ENCODE peak calls at places on chromosomes 16 and 17, in seven cellular contexts. One of them, this sample, is unnamed.

GRCh38 chr17:45135978-45136791 is 698 bp downstream of the ACBD4 start:
- DNase-seq in CD4-positive, CD25-positive, alpha-beta regulatory T cell: no peak
- DNase-seq in mammary epithelial cell: no peak
- DNase-seq in upper lobe of left lung: no peak
- DNase-seq in sigmoid colon: no peak
- DNase-seq in left lung: no peak
- DNase-seq in thoracic aorta: no peak
- DNase-seq in this sample: no peak

GRCh38 chr16:30417447-30418349 is 10.3 kb downstream of the ZNF771 start:
- DNase-seq in sigmoid colon: peak; percentile 92
- DNase-seq in thoracic aorta: peak; percentile 15
- DNase-seq in upper lobe of left lung: peak; percentile 97
- DNase-seq in left lung: peak; percentile 91
- DNase-seq in CD4-positive, CD25-positive, alpha-beta regulatory T cell: peak; percentile 91
- DNase-seq in mammary epithelial cell: peak; percentile 92
- DNase-seq in this sample: no peak

GRCh38 chr16:80369559-80369958 is 171.2 kb upstream of the DYNLRB2 start:
- DNase-seq in mammary epithelial cell: peak; percentile 39
- DNase-seq in upper lobe of left lung: no peak
- DNase-seq in left lung: no peak
- DNase-seq in thoracic aorta: no peak
- DNase-seq in sigmoid colon: peak; percentile 73
- DNase-seq in CD4-positive, CD25-positive, alpha-beta regulatory T cell: no peak
- DNase-seq in this sample: no peak

GRCh38 chr16:30666681-30667080 is 8.4 kb downstream of the FBRS start:
- DNase-seq in left lung: no peak
- DNase-seq in thoracic aorta: no peak
- DNase-seq in upper lobe of left lung: no peak
- DNase-seq in mammary epithelial cell: no peak
- DNase-seq in sigmoid colon: no peak
- DNase-seq in CD4-positive, CD25-positive, alpha-beta regulatory T cell: no peak
- DNase-seq in this sample: no peak

GRCh38 chr17:70563301-70563820 is 394.0 kb downstream of the KCNJ2 start:
- DNase-seq in CD4-positive, CD25-positive, alpha-beta regulatory T cell: no peak
- DNase-seq in mammary epithelial cell: no peak
- DNase-seq in thoracic aorta: no peak
- DNase-seq in left lung: no peak
- DNase-seq in sigmoid colon: no peak
- DNase-seq in upper lobe of left lung: no peak
- DNase-seq in this sample: peak; percentile 6

GRCh38 chr17:1034652-1035210 is 37.8 kb downstream of the TIMM22 start:
- DNase-seq in thoracic aorta: no peak
- DNase-seq in sigmoid colon: no peak
- DNase-seq in left lung: no peak
- DNase-seq in mammary epithelial cell: no peak
- DNase-seq in CD4-positive, CD25-positive, alpha-beta regulatory T cell: no peak
- DNase-seq in upper lobe of left lung: peak; percentile 53
- DNase-seq in this sample: no peak

GRCh38 chr16:30982548-30983288 is 2.3 kb upstream of the HSD3B7 start:
- DNase-seq in upper lobe of left lung: no peak
- DNase-seq in sigmoid colon: no peak
- DNase-seq in mammary epithelial cell: peak; percentile 11
- DNase-seq in left lung: no peak
- DNase-seq in thoracic aorta: no peak
- DNase-seq in CD4-positive, CD25-positive, alpha-beta regulatory T cell: no peak
- DNase-seq in this sample: no peak

GRCh38 chr17:44911133-44912001 is 3.9 kb downstream of the GFAP start:
- DNase-seq in CD4-positive, CD25-positive, alpha-beta regulatory T cell: peak; percentile 41
- DNase-seq in left lung: peak; percentile 68
- DNase-seq in thoracic aorta: no peak
- DNase-seq in mammary epithelial cell: no peak
- DNase-seq in upper lobe of left lung: peak; percentile 88
- DNase-seq in sigmoid colon: peak; percentile 84
- DNase-seq in this sample: peak; percentile 46

DNA sequence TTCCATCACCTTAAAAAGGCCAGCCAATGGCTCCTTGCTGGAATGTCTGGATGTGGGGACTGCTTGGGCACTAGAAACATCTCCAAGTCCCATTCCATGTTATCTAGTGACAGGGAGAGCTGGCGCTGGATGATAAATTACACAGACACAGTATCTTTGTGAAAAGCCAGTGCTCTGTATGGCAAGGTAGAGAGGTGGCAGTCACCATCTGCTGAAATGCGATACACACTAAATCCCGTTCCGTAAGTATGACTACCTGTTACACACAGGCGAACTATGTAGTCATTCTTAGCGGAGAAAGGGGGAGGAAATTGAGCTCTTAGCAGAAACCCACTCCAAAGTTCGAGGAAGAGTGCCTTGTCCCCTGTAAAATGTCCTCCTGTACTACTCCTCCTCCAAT is 81.0 kb upstream of the MYOCD start:
- DNase-seq in sigmoid colon: no peak
- DNase-seq in upper lobe of left lung: no peak
- DNase-seq in thoracic aorta: no peak
- DNase-seq in CD4-positive, CD25-positive, alpha-beta regulatory T cell: no peak
- DNase-seq in left lung: no peak
- DNase-seq in mammary epithelial cell: no peak
- DNase-seq in this sample: no peak
- H3K4me3 ChIP-seq in sigmoid colon: no peak overlapping the region
- H3K4me3 ChIP-seq in upper lobe of left lung: no peak overlapping the region
- H3K4me3 ChIP-seq in thoracic aorta: no peak overlapping the region
- H3K4me3 ChIP-seq in CD4-positive, CD25-positive, alpha-beta regulatory T cell: no peak overlapping the region
- H3K4me3 ChIP-seq in left lung: no peak overlapping the region
- H3K4me3 ChIP-seq in mammary epithelial cell: no peak overlapping the region
- H3K4me3 ChIP-seq in this sample: no peak overlapping the region

DNA sequence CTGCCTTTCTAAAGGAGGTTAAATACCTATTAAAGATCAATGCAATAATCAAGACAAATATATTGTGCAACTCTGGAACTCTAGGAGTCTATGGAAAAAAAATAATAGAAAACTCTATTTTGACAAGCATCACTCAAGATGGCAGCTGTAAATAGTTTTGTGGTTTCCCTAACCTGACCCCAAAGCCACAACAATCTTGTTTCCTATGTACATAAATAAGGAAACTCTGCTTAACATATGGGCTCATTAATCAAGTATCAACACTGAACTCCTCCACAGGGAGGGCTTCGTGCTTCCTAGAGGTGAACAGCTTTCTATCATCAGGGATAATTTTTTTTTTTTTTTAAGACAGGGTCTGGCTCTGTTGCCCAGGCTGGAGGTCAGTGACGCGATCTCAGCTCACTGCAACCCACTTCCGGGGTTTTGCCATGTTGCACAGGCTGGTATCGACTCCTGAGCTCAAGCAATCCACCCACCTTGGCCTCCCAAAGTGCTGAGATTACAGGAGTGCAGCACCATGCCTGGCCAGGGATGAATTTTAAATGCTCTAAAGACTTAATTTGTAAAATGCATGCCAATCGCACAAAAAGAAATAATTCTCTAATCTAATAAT is 42.5 kb downstream of the ARHGAP17 start:
- DNase-seq in upper lobe of left lung: no peak
- DNase-seq in thoracic aorta: no peak
- DNase-seq in left lung: no peak
- DNase-seq in mammary epithelial cell: no peak
- DNase-seq in sigmoid colon: no peak
- DNase-seq in CD4-positive, CD25-positive, alpha-beta regulatory T cell: peak; percentile 38
- DNase-seq in this sample: no peak
- H3K36me3 ChIP-seq in upper lobe of left lung: peaks cover 35% of the 10 kb centered on the region
- H3K36me3 ChIP-seq in thoracic aorta: peaks cover 34% of the 10 kb centered on the region
- H3K36me3 ChIP-seq in left lung: no peaks in the 10 kb centered on the region
- H3K36me3 ChIP-seq in mammary epithelial cell: peaks cover 8% of the 10 kb centered on the region
- H3K36me3 ChIP-seq in sigmoid colon: peaks cover 27% of the 10 kb centered on the region
- H3K36me3 ChIP-seq in CD4-positive, CD25-positive, alpha-beta regulatory T cell: peaks cover 61% of the 10 kb centered on the region
- H3K36me3 ChIP-seq in this sample: peaks cover 93% of the 10 kb centered on the region

GRCh38 chr16:88736088-88736487 is 29.8 kb downstream of the CTU2 start:
- DNase-seq in mammary epithelial cell: no peak
- DNase-seq in CD4-positive, CD25-positive, alpha-beta regulatory T cell: no peak
- DNase-seq in left lung: no peak
- DNase-seq in thoracic aorta: no peak
- DNase-seq in upper lobe of left lung: peak; percentile 74
- DNase-seq in sigmoid colon: no peak
- DNase-seq in this sample: no peak

GRCh38 chr16:88733630-88734360 is 27.5 kb downstream of the CTU2 start:
- DNase-seq in thoracic aorta: no peak
- DNase-seq in mammary epithelial cell: no peak
- DNase-seq in CD4-positive, CD25-positive, alpha-beta regulatory T cell: no peak
- DNase-seq in upper lobe of left lung: peak; percentile 78
- DNase-seq in left lung: no peak
- DNase-seq in sigmoid colon: no peak
- DNase-seq in this sample: no peak

GRCh38 chr16:88735616-88736015 is 29.3 kb downstream of the CTU2 start:
- DNase-seq in mammary epithelial cell: no peak
- DNase-seq in sigmoid colon: no peak
- DNase-seq in thoracic aorta: no peak
- DNase-seq in CD4-positive, CD25-positive, alpha-beta regulatory T cell: no peak
- DNase-seq in upper lobe of left lung: peak; percentile 54
- DNase-seq in left lung: no peak
- DNase-seq in this sample: no peak

GRCh38 chr16:88734361-88734728 is 28.0 kb downstream of the CTU2 start:
- DNase-seq in upper lobe of left lung: peak; percentile 76
- DNase-seq in CD4-positive, CD25-positive, alpha-beta regulatory T cell: no peak
- DNase-seq in mammary epithelial cell: no peak
- DNase-seq in left lung: no peak
- DNase-seq in sigmoid colon: no peak
- DNase-seq in thoracic aorta: no peak
- DNase-seq in this sample: no peak

DNA sequence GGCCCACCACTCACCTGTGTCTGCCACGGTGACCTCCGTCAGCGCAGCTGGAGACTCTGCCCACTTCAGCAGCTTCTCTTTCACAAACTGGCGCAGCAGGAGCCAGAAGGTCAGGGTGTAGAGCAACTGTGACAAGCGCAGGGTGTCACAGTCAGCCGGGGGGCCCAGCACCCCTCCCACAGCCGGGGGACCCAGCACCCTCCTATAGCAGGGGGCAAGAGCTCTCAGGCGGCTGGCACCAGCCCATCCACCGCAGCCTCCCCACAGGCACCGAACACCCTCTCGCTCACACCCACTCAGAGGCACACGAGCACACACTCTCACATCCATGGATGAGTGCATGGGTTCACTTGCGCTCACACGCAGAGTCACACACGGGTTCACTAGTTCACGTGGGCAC is 28.8 kb downstream of the CTU2 start:
- DNase-seq in CD4-positive, CD25-positive, alpha-beta regulatory T cell: no peak
- DNase-seq in left lung: no peak
- DNase-seq in thoracic aorta: no peak
- DNase-seq in sigmoid colon: no peak
- DNase-seq in mammary epithelial cell: no peak
- DNase-seq in upper lobe of left lung: peak; percentile 67
- DNase-seq in this sample: no peak
- H3K27me3 ChIP-seq in CD4-positive, CD25-positive, alpha-beta regulatory T cell: no peaks in the 10 kb centered on the region
- H3K27me3 ChIP-seq in left lung: no peaks in the 10 kb centered on the region
- H3K27me3 ChIP-seq in thoracic aorta: no peaks in the 10 kb centered on the region
- H3K27me3 ChIP-seq in sigmoid colon: no peaks in the 10 kb centered on the region
- H3K27me3 ChIP-seq in mammary epithelial cell: no peaks in the 10 kb centered on the region
- H3K27me3 ChIP-seq in upper lobe of left lung: no peaks in the 10 kb centered on the region
- H3K27me3 ChIP-seq in this sample: no peaks in the 10 kb centered on the region

GRCh38 chr16:67430504-67431076 is 331 bp upstream of the HSD11B2 start:
- DNase-seq in mammary epithelial cell: peak; percentile 33
- DNase-seq in left lung: no peak
- DNase-seq in upper lobe of left lung: peak; percentile 90
- DNase-seq in CD4-positive, CD25-positive, alpha-beta regulatory T cell: no peak
- DNase-seq in thoracic aorta: no peak
- DNase-seq in sigmoid colon: no peak
- DNase-seq in this sample: no peak
- H3K4me3 ChIP-seq in mammary epithelial cell: peak overlapping the region; percentile 51
- H3K4me3 ChIP-seq in left lung: peak overlapping the region; percentile 48
- H3K4me3 ChIP-seq in upper lobe of left lung: peak overlapping the region; percentile 20
- H3K4me3 ChIP-seq in CD4-positive, CD25-positive, alpha-beta regulatory T cell: no peak overlapping the region
- H3K4me3 ChIP-seq in thoracic aorta: peak overlapping the region; percentile 66
- H3K4me3 ChIP-seq in sigmoid colon: peak overlapping the region; percentile 55
- H3K4me3 ChIP-seq in this sample: no peak overlapping the region

GRCh38 chr17:76549215-76549518 is 9.3 kb downstream of the PRCD start:
- DNase-seq in left lung: no peak
- DNase-seq in CD4-positive, CD25-positive, alpha-beta regulatory T cell: no peak
- DNase-seq in upper lobe of left lung: no peak
- DNase-seq in sigmoid colon: no peak
- DNase-seq in mammary epithelial cell: no peak
- DNase-seq in thoracic aorta: no peak
- DNase-seq in this sample: no peak

GRCh38 chr17:76549539-76549938 is 9.7 kb downstream of the PRCD start:
- DNase-seq in mammary epithelial cell: no peak
- DNase-seq in sigmoid colon: no peak
- DNase-seq in left lung: no peak
- DNase-seq in thoracic aorta: no peak
- DNase-seq in upper lobe of left lung: no peak
- DNase-seq in CD4-positive, CD25-positive, alpha-beta regulatory T cell: no peak
- DNase-seq in this sample: no peak

GRCh38 chr17:76548378-76549214 is 8.8 kb downstream of the PRCD start:
- DNase-seq in mammary epithelial cell: no peak
- DNase-seq in upper lobe of left lung: no peak
- DNase-seq in CD4-positive, CD25-positive, alpha-beta regulatory T cell: no peak
- DNase-seq in left lung: no peak
- DNase-seq in thoracic aorta: no peak
- DNase-seq in sigmoid colon: no peak
- DNase-seq in this sample: no peak

GRCh38 chr17:76551685-76552084 is 11.8 kb downstream of the PRCD start:
- DNase-seq in CD4-positive, CD25-positive, alpha-beta regulatory T cell: no peak
- DNase-seq in left lung: no peak
- DNase-seq in sigmoid colon: no peak
- DNase-seq in mammary epithelial cell: no peak
- DNase-seq in upper lobe of left lung: no peak
- DNase-seq in thoracic aorta: no peak
- DNase-seq in this sample: no peak

DNA sequence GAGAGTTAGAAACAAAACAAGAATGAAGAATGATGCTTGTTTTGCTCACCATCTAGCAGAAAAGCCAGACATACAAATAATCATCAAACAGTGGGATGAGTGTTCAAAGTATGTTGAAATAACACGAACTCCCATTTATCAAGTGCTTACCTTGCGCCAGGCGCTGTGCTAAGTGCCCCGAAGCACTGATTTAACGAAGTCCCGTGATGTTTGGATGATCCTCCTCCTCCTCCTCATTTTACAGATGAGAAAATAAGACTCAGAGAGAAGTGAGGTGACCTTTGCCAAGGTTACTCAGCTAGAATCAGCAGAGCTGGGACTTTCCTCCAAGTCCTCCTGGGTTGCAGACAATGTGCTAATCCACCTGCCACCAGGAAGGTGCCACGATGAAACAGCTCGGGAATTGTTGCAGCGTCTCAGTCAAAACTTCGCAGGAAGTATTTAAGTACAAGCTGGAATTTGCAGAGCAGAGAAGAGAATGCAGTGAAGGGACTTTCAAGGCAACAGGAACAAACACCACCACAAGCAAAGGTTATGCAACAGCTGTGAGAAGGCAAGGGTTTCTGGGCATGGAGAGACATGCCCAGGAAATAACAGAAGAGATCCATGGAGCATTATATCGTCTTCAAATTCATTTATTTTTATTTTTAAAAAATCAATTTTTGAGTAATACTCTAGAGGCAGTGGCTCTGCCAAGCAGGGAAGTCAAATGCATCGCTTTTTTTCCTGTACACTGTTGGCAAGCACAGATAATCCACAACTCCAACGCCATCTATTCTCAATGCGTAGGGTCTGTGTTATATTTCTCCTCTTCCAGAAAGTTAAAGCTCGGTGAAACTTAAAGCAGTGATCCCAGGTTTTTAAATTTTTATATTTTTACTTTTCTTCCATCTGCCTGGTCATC is 11.1 kb downstream of the PRCD start:
- DNase-seq in sigmoid colon: no peak
- DNase-seq in mammary epithelial cell: peak; percentile 90
- DNase-seq in upper lobe of left lung: no peak
- DNase-seq in thoracic aorta: no peak
- DNase-seq in CD4-positive, CD25-positive, alpha-beta regulatory T cell: no peak
- DNase-seq in left lung: no peak
- DNase-seq in this sample: no peak
- H3K36me3 ChIP-seq in sigmoid colon: no peaks in the 10 kb centered on the region
- H3K36me3 ChIP-seq in mammary epithelial cell: no peaks in the 10 kb centered on the region
- H3K36me3 ChIP-seq in upper lobe of left lung: no peaks in the 10 kb centered on the region
- H3K36me3 ChIP-seq in thoracic aorta: no peaks in the 10 kb centered on the region
- H3K36me3 ChIP-seq in CD4-positive, CD25-positive, alpha-beta regulatory T cell: no peaks in the 10 kb centered on the region
- H3K36me3 ChIP-seq in left lung: no peaks in the 10 kb centered on the region
- H3K36me3 ChIP-seq in this sample: peaks cover 2% of the 10 kb centered on the region